ENCODE peak calls at places on chromosome 2, in ten cellular contexts. Z, H, N, F, P, Y, J, B, I and S are unnamed samples. For H3K36me3, the result is how much of the 10 kb centered on the place peaks cover.

GRCh38 chr2:142877265-142877756 is at the start of gene KYNU:
- DNase-seq in Z (no peak), H (peak), N (no peak), F (no peak), P (no peak), Y (no peak), J (no peak), B (no peak), I (peak), S (no peak)

GRCh38 chr2:188193230-188193629 is 98.4 kb upstream of the GULP1 start:
- DNase-seq in Z (no peak), H (no peak), N (no peak), F (no peak), P (no peak), Y (no peak), J (no peak), B (no peak), I (peak), S (no peak)

GRCh38 chr2:49619804-49620203 is 465.5 kb upstream of the FSHR start:
- DNase-seq in Z (no peak), H (peak), N (no peak), F (no peak), P (no peak), Y (no peak), J (no peak), B (no peak), I (no peak), S (peak)

GRCh38 chr2:221570321-221571107 is 1.6 kb downstream of the EPHA4 start:
- DNase-seq in Z (no peak), H (peak), N (no peak), F (no peak), P (no peak), Y (peak), J (no peak), B (no peak), I (peak), S (peak)

GRCh38 chr2:21118302-21118920 is 5.4 kb upstream of the TDRD15 start:
- DNase-seq in Z (peak), H (peak), N (peak), F (no peak), P (no peak), Y (peak), J (peak), B (peak), I (peak), S (peak)

GRCh38 chr2:110865188-110865587 is 132.8 kb downstream of the ACOXL start:
- DNase-seq in Z (no peak), H (peak), N (no peak), F (no peak), P (no peak), Y (no peak), J (no peak), B (no peak), I (peak), S (no peak)

GRCh38 chr2:240879105-240879504 is 10.5 kb downstream of the AGXT start:
- DNase-seq in Z (no peak), H (no peak), N (no peak), F (peak), P (no peak), Y (no peak), J (no peak), B (no peak), I (no peak), S (no peak)

GRCh38 chr2:60796573-60797509 is 40.8 kb downstream of the PAPOLG start:
- DNase-seq in Z (no peak), H (no peak), N (no peak), F (no peak), P (no peak), Y (no peak), J (no peak), B (no peak), I (no peak), S (no peak)

GRCh38 chr2:109712746-109713145 is 81.4 kb upstream of the RGPD5 start:
- DNase-seq in Z (no peak), H (no peak), N (no peak), F (peak), P (no peak), Y (no peak), J (no peak), B (no peak), I (no peak), S (no peak)

GRCh38 chr2:158184556-158185343 is 83.1 kb downstream of the UPP2 start:
- DNase-seq in Z (no peak), H (no peak), N (no peak), F (no peak), P (no peak), Y (no peak), J (no peak), B (no peak), I (peak), S (no peak)

GRCh38 chr2:240815761-240816583 is 4.0 kb downstream of the KIF1A start:
- DNase-seq in Z (no peak), H (no peak), N (peak), F (no peak), P (no peak), Y (no peak), J (no peak), B (no peak), I (no peak), S (peak)

GRCh38 chr2:54471221-54471711 is 15.1 kb downstream of the SPTBN1 start:
- DNase-seq in Z (peak), H (peak), N (peak), F (no peak), P (peak), Y (no peak), J (no peak), B (no peak), I (peak), S (peak)

GRCh38 chr2:45184606-45185005 is 175.4 kb upstream of the SIX2 start:
- DNase-seq in Z (peak), H (peak), N (no peak), F (no peak), P (no peak), Y (no peak), J (no peak), B (no peak), I (peak), S (no peak)

GRCh38 chr2:152715854-152716428 is 1.3 kb downstream of the PRPF40A start:
- DNase-seq in Z (peak), H (peak), N (no peak), F (no peak), P (no peak), Y (no peak), J (peak), B (no peak), I (peak), S (peak)

GRCh38 chr2:47076586-47077441 is 78.3 kb downstream of the STPG4 start:
- DNase-seq in Z (peak), H (peak), N (peak), F (peak), P (peak), Y (no peak), J (no peak), B (no peak), I (peak), S (peak)

GRCh38 chr2:43453771-43454170 is 142.1 kb downstream of the THADA start:
- DNase-seq in Z (no peak), H (no peak), N (no peak), F (no peak), P (no peak), Y (no peak), J (no peak), B (no peak), I (no peak), S (no peak)

GRCh38 chr2:20157606-20157970 is 67.3 kb downstream of the SDC1 start:
- DNase-seq in Z (no peak), H (no peak), N (no peak), F (no peak), P (no peak), Y (no peak), J (no peak), B (no peak), I (no peak), S (no peak)

GRCh38 chr2:112141623-112142001 is 3.4 kb downstream of the FBLN7 start:
- DNase-seq in Z (no peak), H (no peak), N (no peak), F (no peak), P (peak), Y (no peak), J (no peak), B (no peak), I (no peak), S (no peak)

GRCh38 chr2:161245237-161245505 is 63.1 kb upstream of the PSMD14 start:
- DNase-seq in Z (no peak), H (no peak), N (no peak), F (no peak), P (no peak), Y (no peak), J (no peak), B (no peak), I (no peak), S (no peak)

GRCh38 chr2:165044505-165045303 is 89.4 kb upstream of the SLC38A11 start:
- DNase-seq in Z (no peak), H (no peak), N (no peak), F (no peak), P (no peak), Y (no peak), J (peak), B (no peak), I (no peak), S (no peak)

GRCh38 chr2:237091779-237092436 is 6.2 kb downstream of the COPS8 start:
- DNase-seq in Z (no peak), H (peak), N (no peak), F (no peak), P (no peak), Y (no peak), J (no peak), B (no peak), I (no peak), S (no peak)

GRCh38 chr2:117956036-117956791 is 57.7 kb downstream of the CCDC93 start:
- DNase-seq in Z (no peak), H (no peak), N (no peak), F (no peak), P (no peak), Y (no peak), J (no peak), B (no peak), I (no peak), S (no peak)

GRCh38 chr2:204664708-204665121 is 119.4 kb downstream of the PARD3B start:
- DNase-seq in Z (peak), H (peak), N (no peak), F (no peak), P (no peak), Y (no peak), J (no peak), B (no peak), I (peak), S (peak)

GRCh38 chr2:215861607-215862033 is 151.7 kb downstream of the MREG start:
- DNase-seq in Z (no peak), H (no peak), N (no peak), F (no peak), P (no peak), Y (no peak), J (no peak), B (no peak), I (no peak), S (no peak)

GRCh38 chr2:98805412-98806265 is 74.7 kb upstream of the MGAT4A start:
- DNase-seq in Z (no peak), H (peak), N (no peak), F (peak), P (no peak), Y (no peak), J (no peak), B (no peak), I (peak), S (no peak)

GRCh38 chr2:37370666-37371065 is 26.2 kb downstream of the QPCT start:
- DNase-seq in Z (no peak), H (no peak), N (no peak), F (no peak), P (no peak), Y (no peak), J (no peak), B (no peak), I (no peak), S (no peak)

GRCh38 chr2:240834377-240834975 is 14.5 kb upstream of the KIF1A start:
- DNase-seq in Z (no peak), H (no peak), N (no peak), F (no peak), P (no peak), Y (no peak), J (no peak), B (no peak), I (no peak), S (no peak)

GRCh38 chr2:128446049-128446811 is 127.6 kb upstream of the HS6ST1 start:
- DNase-seq in Z (no peak), H (no peak), N (no peak), F (peak), P (peak), Y (no peak), J (no peak), B (no peak), I (no peak), S (peak)

GRCh38 chr2:10057231-10058107 is 14.1 kb downstream of the KLF11 start:
- DNase-seq in Z (peak), H (peak), N (no peak), F (no peak), P (no peak), Y (no peak), J (peak), B (peak), I (no peak), S (peak)

GRCh38 chr2:120397362-120397811 is 51.5 kb downstream of the INHBB start:
- DNase-seq in Z (peak), H (peak), N (no peak), F (no peak), P (no peak), Y (no peak), J (no peak), B (no peak), I (peak), S (peak)

GRCh38 chr2:212531499-212531898 is 7.1 kb downstream of the ERBB4 start:
- DNase-seq in Z (no peak), H (no peak), N (no peak), F (no peak), P (no peak), Y (no peak), J (no peak), B (no peak), I (no peak), S (no peak)

GRCh38 chr2:231680284-231680991 is 27.9 kb upstream of the PTMA start:
- DNase-seq in Z (no peak), H (no peak), N (peak), F (peak), P (no peak), Y (no peak), J (no peak), B (peak), I (peak), S (no peak)

GRCh38 chr2:231679906-231680283 is 28.4 kb upstream of the PTMA start:
- DNase-seq in Z (no peak), H (no peak), N (no peak), F (no peak), P (no peak), Y (no peak), J (no peak), B (no peak), I (no peak), S (no peak)

GRCh38 chr2:231679131-231679530 is 29.2 kb upstream of the PTMA start:
- DNase-seq in Z (no peak), H (no peak), N (no peak), F (no peak), P (no peak), Y (no peak), J (no peak), B (no peak), I (no peak), S (no peak)

GRCh38 chr2:231682546-231683291 is 25.6 kb upstream of the PTMA start:
- DNase-seq in Z (no peak), H (no peak), N (no peak), F (no peak), P (no peak), Y (no peak), J (no peak), B (no peak), I (no peak), S (no peak)

DNA sequence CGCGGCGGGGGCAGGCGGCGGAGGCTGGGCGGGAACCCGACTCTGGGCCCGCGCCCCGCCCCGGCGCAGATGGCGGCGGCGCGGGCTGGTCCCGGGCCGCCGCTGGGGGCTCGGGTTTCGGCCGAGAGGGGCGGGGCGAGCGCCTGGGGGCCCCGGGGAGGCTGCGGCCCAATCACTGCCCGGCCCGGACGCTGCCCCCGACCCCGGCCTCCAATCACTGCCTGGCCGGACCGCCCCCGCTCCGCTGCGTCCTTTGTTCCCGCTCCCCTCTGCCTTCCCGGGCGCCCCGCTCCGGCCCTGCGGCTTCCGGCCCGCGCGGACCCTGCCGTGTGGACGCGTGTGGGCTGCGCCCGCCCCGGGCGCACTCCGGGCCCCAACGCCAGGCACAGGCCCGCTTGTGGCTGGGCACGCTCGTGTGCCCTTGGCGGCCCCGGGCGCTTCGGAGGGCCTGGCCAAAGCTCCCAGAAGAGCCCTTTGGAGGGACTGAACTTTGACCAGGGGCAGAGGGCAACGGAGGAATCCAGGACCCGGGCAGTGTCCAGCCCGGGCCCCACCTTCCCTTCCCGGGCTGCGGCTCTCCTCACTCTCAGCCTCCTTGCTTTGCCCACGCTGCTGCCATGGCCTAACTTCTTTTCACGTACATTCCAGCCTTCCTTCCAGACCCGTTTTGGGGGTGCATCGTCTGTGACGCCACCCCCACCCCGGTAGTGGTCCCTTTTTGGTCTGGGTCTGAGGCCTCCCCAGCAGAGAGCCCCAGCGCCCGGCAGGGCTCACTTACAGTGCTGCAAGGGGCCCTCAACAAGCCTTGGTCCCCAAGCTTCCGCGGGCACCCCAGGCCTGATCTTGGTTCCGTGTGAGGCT is 27.1 kb upstream of the PTMA start:
- DNase-seq in Z (peak), H (peak), N (peak), F (peak), P (peak), Y (peak), J (peak), B (peak), I (peak), S (no peak)
- H3K4me3 ChIP-seq in Z (peak), H (peak), N (peak), F (peak), P (peak), Y (peak), J (peak), B (peak), I (peak), S (no peak)

DNA sequence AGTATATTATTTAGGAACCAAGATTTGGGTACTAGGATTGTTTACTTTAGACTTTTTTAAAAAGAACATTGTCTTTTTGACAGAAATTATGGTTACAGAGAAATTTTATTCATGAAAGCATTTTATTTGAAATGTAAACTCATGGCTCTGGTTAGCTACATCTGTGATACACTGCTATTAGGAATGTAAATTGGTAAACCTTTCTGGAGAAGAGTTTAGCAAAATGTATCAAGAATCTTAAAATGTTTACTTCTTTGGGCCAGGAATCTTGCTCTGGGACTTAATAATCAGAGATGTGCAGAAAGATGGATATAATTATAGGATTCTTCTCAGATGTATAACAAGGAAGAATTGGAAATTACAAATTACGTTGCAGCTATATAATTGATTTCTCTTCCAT is 19.7 kb downstream of the MAP3K20 start:
- DNase-seq in Z (no peak), H (no peak), N (no peak), F (no peak), P (no peak), Y (no peak), J (no peak), B (no peak), I (no peak), S (no peak)
- H3K36me3 ChIP-seq in Z (half or more), H (under half), N (under half), F (under half), P (under half), Y (under half), J (under half), B (half or more), I (under half), S (under half)

DNA sequence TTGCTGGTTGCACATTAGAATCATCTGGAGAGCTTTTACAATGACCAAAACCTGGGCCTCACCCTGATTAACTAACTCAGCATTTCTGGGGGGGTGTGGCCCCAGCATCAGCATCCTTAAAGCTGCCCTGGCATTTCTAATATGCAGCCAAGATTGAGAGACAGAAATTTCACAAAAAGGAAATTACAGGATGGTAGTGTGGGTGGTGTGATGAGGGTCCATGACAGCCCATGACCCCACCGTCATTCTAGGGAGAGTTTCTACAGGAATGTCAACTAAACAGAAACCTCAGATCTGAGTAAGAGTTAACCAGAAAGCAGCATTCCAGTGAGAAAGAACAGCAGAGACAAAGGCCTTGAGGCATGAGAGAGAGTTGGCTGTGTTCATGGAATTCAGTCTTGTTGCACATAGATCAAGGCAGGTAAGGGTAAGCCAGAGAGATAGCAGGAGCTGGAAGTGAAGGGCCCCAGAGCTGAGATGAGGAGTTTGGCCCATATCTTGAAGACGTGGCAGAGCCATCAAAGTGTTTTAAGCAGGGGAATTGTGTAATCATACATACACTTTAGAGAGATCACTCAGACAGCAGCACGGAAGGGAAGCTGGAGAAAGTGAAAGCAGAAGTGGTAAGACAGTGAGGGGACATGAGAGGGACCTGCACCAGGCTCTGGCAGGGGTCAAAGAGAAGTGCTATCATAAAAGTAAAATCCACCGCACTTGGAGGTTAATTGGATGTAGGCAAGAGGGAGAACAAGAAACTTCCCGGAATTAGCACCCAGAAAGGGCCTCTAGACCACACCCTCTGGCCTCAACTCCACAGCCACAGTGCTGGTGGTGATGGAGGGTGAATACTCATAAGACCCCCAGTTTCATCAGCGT is 7.8 kb upstream of the TRABD2A start:
- DNase-seq in Z (peak), H (peak), N (no peak), F (no peak), P (peak), Y (no peak), J (no peak), B (no peak), I (no peak), S (no peak)
- H3K4me3 ChIP-seq in Z (peak), H (no peak), N (no peak), F (peak), P (no peak), Y (no peak), J (no peak), B (no peak), I (no peak), S (no peak)

GRCh38 chr2:239181601-239182471 is 219.0 kb downstream of the HDAC4 start:
- DNase-seq in Z (no peak), H (no peak), N (no peak), F (peak), P (no peak), Y (no peak), J (no peak), B (no peak), I (no peak), S (no peak)

GRCh38 chr2:239182981-239183791 is 217.6 kb downstream of the HDAC4 start:
- DNase-seq in Z (no peak), H (no peak), N (no peak), F (peak), P (no peak), Y (no peak), J (no peak), B (no peak), I (no peak), S (peak)

GRCh38 chr2:239184968-239185903 is 215.6 kb downstream of the HDAC4 start:
- DNase-seq in Z (no peak), H (no peak), N (no peak), F (peak), P (no peak), Y (no peak), J (no peak), B (no peak), I (no peak), S (no peak)

GRCh38 chr2:239186516-239186915 is 214.3 kb downstream of the HDAC4 start:
- DNase-seq in Z (no peak), H (no peak), N (no peak), F (peak), P (no peak), Y (no peak), J (no peak), B (no peak), I (no peak), S (no peak)

DNA sequence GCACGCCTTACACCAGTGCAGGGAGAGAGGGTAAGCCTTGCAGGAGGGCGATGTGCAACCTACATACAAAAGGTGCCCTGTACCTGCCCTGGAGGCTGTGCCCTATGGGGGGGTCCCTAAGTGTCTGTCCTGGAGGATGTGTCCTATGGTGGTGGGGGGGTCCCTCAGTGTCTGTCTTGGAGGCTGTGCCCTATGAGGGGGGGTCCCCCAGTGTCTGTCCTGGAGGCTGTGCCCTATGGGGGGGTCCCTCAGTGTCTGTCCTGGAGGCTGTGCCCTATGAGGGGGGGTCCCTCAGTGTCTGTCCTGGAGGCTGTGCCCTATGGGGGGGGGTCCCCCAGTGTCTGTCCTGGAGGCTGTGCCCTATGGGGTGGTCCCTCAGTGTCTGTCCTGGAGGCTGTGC is 216.6 kb downstream of the HDAC4 start:
- DNase-seq in Z (no peak), H (no peak), N (no peak), F (peak), P (no peak), Y (no peak), J (no peak), B (no peak), I (no peak), S (no peak)
- H3K36me3 ChIP-seq in Z (under half), H (under half), N (under half), F (under half), P (under half), Y (half or more), J (under half), B (under half), I (under half), S (under half)